ENCODE peak calls at places on chromosomes 5 and 9, in nine cellular contexts. One of them, this sample, is unnamed.
A peak's percentile ranks its signal among the peaks of the same experiment; 100 is the strongest.

GRCh38 chr5:139658928-139659667 is 10.9 kb downstream of the CXXC5 start:
- DNase-seq in kidney: peak; percentile 91
- DNase-seq in AG04450: no peak
- DNase-seq in fibroblast of lung: peak; percentile 60
- DNase-seq in body of pancreas: peak; percentile 57
- DNase-seq in left ventricle myocardium inferior: peak; percentile 59
- DNase-seq in GM23338: peak; percentile 57
- DNase-seq in Calu3: no peak
- DNase-seq in hepatocyte: peak; percentile 76
- DNase-seq in this sample: no peak

GRCh38 chr9:137433916-137434431 is 7.2 kb downstream of the ENTPD8 start:
- DNase-seq in AG04450: no peak
- DNase-seq in GM23338: no peak
- DNase-seq in hepatocyte: no peak
- DNase-seq in fibroblast of lung: no peak
- DNase-seq in kidney: no peak
- DNase-seq in left ventricle myocardium inferior: peak; percentile 11
- DNase-seq in Calu3: no peak
- DNase-seq in body of pancreas: no peak
- DNase-seq in this sample: no peak

GRCh38 chr5:113140837-113141661 is 164.5 kb downstream of the DCP2 start:
- DNase-seq in left ventricle myocardium inferior: no peak
- DNase-seq in hepatocyte: peak; percentile 38
- DNase-seq in fibroblast of lung: peak; percentile 84
- DNase-seq in GM23338: no peak
- DNase-seq in body of pancreas: peak; percentile 10
- DNase-seq in kidney: no peak
- DNase-seq in Calu3: no peak
- DNase-seq in AG04450: peak; percentile 69
- DNase-seq in this sample: no peak

GRCh38 chr5:174910245-174910737 is 185.9 kb downstream of the MSX2 start:
- DNase-seq in Calu3: peak; percentile 87
- DNase-seq in kidney: peak; percentile 74
- DNase-seq in body of pancreas: peak; percentile 72
- DNase-seq in GM23338: peak; percentile 84
- DNase-seq in left ventricle myocardium inferior: peak; percentile 61
- DNase-seq in fibroblast of lung: peak; percentile 50
- DNase-seq in hepatocyte: peak; percentile 82
- DNase-seq in AG04450: peak; percentile 11
- DNase-seq in this sample: peak; percentile 7

GRCh38 chr9:70413427-70413797 is 1.0 kb downstream of the KLF9 start:
- DNase-seq in Calu3: no peak
- DNase-seq in AG04450: no peak
- DNase-seq in GM23338: peak; percentile 70
- DNase-seq in body of pancreas: no peak
- DNase-seq in kidney: no peak
- DNase-seq in left ventricle myocardium inferior: peak; percentile 80
- DNase-seq in hepatocyte: peak; percentile 85
- DNase-seq in fibroblast of lung: no peak
- DNase-seq in this sample: no peak

GRCh38 chr5:16140944-16141343 is 38.6 kb downstream of the MARCHF11 start:
- DNase-seq in AG04450: no peak
- DNase-seq in GM23338: no peak
- DNase-seq in body of pancreas: no peak
- DNase-seq in hepatocyte: no peak
- DNase-seq in left ventricle myocardium inferior: no peak
- DNase-seq in Calu3: no peak
- DNase-seq in kidney: no peak
- DNase-seq in fibroblast of lung: no peak
- DNase-seq in this sample: no peak

GRCh38 chr9:114497220-114497619 is 8.1 kb downstream of the WHRN start:
- DNase-seq in AG04450: no peak
- DNase-seq in left ventricle myocardium inferior: no peak
- DNase-seq in fibroblast of lung: no peak
- DNase-seq in body of pancreas: no peak
- DNase-seq in GM23338: no peak
- DNase-seq in kidney: no peak
- DNase-seq in hepatocyte: no peak
- DNase-seq in Calu3: no peak
- DNase-seq in this sample: no peak

GRCh38 chr5:142432961-142433360 is 108.1 kb upstream of the SPRY4 start:
- DNase-seq in Calu3: peak; percentile 11
- DNase-seq in GM23338: no peak
- DNase-seq in AG04450: no peak
- DNase-seq in hepatocyte: no peak
- DNase-seq in kidney: no peak
- DNase-seq in fibroblast of lung: no peak
- DNase-seq in left ventricle myocardium inferior: no peak
- DNase-seq in body of pancreas: peak; percentile 9
- DNase-seq in this sample: no peak

GRCh38 chr9:111195779-111196178 is 134.2 kb downstream of the OR2K2 start:
- DNase-seq in Calu3: no peak
- DNase-seq in left ventricle myocardium inferior: no peak
- DNase-seq in GM23338: no peak
- DNase-seq in hepatocyte: no peak
- DNase-seq in kidney: no peak
- DNase-seq in AG04450: no peak
- DNase-seq in fibroblast of lung: no peak
- DNase-seq in body of pancreas: no peak
- DNase-seq in this sample: no peak

GRCh38 chr9:97046228-97046627 is 7.3 kb upstream of the CTSV start:
- DNase-seq in body of pancreas: peak; percentile 77
- DNase-seq in hepatocyte: peak; percentile 81
- DNase-seq in fibroblast of lung: no peak
- DNase-seq in GM23338: peak; percentile 80
- DNase-seq in kidney: peak; percentile 90
- DNase-seq in left ventricle myocardium inferior: no peak
- DNase-seq in AG04450: no peak
- DNase-seq in Calu3: peak; percentile 80
- DNase-seq in this sample: peak; percentile 19

GRCh38 chr5:1750469-1750868 is 49.2 kb downstream of the MRPL36 start:
- DNase-seq in Calu3: no peak
- DNase-seq in left ventricle myocardium inferior: no peak
- DNase-seq in AG04450: no peak
- DNase-seq in fibroblast of lung: no peak
- DNase-seq in body of pancreas: no peak
- DNase-seq in GM23338: no peak
- DNase-seq in kidney: peak; percentile 53
- DNase-seq in hepatocyte: no peak
- DNase-seq in this sample: no peak

GRCh38 chr9:12748016-12748415 is 26.8 kb upstream of the LURAP1L start:
- DNase-seq in Calu3: no peak
- DNase-seq in body of pancreas: no peak
- DNase-seq in fibroblast of lung: peak; percentile 71
- DNase-seq in left ventricle myocardium inferior: no peak
- DNase-seq in kidney: no peak
- DNase-seq in GM23338: no peak
- DNase-seq in hepatocyte: no peak
- DNase-seq in AG04450: no peak
- DNase-seq in this sample: no peak

GRCh38 chr9:35732185-35733108 is at the start of the genes CREB3 and TLN1:
- DNase-seq in kidney: peak; percentile 100
- DNase-seq in body of pancreas: peak; percentile 97
- DNase-seq in AG04450: peak; percentile 98
- DNase-seq in Calu3: peak; percentile 94
- DNase-seq in GM23338: peak; percentile 98
- DNase-seq in left ventricle myocardium inferior: peak; percentile 98
- DNase-seq in hepatocyte: peak; percentile 98
- DNase-seq in fibroblast of lung: peak; percentile 99
- DNase-seq in this sample: peak; percentile 94
- TF ChIP-seq CTCF in kidney: no peak
- TF ChIP-seq CTCF in body of pancreas: peak; percentile 1
- TF ChIP-seq CTCF in AG04450: no peak
- TF ChIP-seq CTCF in Calu3: no peak
- TF ChIP-seq CTCF in GM23338: peak; percentile 40
- TF ChIP-seq CTCF in left ventricle myocardium inferior: no peak
- TF ChIP-seq CTCF in hepatocyte: no peak
- TF ChIP-seq CTCF in fibroblast of lung: no peak
- TF ChIP-seq CTCF in this sample: peak; percentile 51

GRCh38 chr5:160357861-160358411 is 12.5 kb downstream of the C1QTNF2 start:
- DNase-seq in fibroblast of lung: no peak
- DNase-seq in kidney: no peak
- DNase-seq in GM23338: no peak
- DNase-seq in Calu3: no peak
- DNase-seq in left ventricle myocardium inferior: peak; percentile 34
- DNase-seq in hepatocyte: no peak
- DNase-seq in body of pancreas: no peak
- DNase-seq in AG04450: no peak
- DNase-seq in this sample: no peak

GRCh38 chr5:160363122-160363521 is 7.3 kb downstream of the C1QTNF2 start:
- DNase-seq in kidney: no peak
- DNase-seq in left ventricle myocardium inferior: no peak
- DNase-seq in fibroblast of lung: no peak
- DNase-seq in body of pancreas: no peak
- DNase-seq in Calu3: no peak
- DNase-seq in GM23338: no peak
- DNase-seq in hepatocyte: peak; percentile 43
- DNase-seq in AG04450: no peak
- DNase-seq in this sample: no peak

GRCh38 chr5:160359816-160360215 is 10.6 kb downstream of the C1QTNF2 start:
- DNase-seq in kidney: no peak
- DNase-seq in GM23338: peak; percentile 34
- DNase-seq in left ventricle myocardium inferior: no peak
- DNase-seq in body of pancreas: no peak
- DNase-seq in hepatocyte: peak; percentile 27
- DNase-seq in AG04450: no peak
- DNase-seq in Calu3: no peak
- DNase-seq in fibroblast of lung: no peak
- DNase-seq in this sample: no peak

GRCh38 chr5:160361624-160362023 is 8.8 kb downstream of the C1QTNF2 start:
- DNase-seq in left ventricle myocardium inferior: no peak
- DNase-seq in fibroblast of lung: no peak
- DNase-seq in Calu3: no peak
- DNase-seq in GM23338: no peak
- DNase-seq in body of pancreas: no peak
- DNase-seq in hepatocyte: no peak
- DNase-seq in AG04450: no peak
- DNase-seq in kidney: no peak
- DNase-seq in this sample: no peak

DNA sequence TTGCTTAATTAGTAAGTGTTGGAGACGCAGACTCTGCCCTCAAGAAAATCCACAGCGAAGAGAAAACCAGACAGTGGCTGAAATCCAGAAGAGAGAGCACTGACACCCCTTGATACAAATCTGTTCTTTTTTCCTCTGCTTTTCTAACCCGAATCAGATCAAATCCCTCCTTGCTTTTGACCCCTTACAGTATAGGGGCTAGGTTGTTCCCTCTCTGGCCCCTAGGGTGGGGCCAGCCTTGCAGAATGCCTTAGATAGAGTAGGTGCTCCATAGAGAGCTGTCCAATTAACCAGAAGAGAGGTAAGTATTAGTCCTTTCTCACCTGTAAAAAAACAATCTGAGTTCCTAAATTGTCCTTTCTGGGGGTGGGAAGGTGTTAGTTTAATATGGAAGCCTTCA is 10.1 kb downstream of the C1QTNF2 start:
- DNase-seq in AG04450: no peak
- DNase-seq in hepatocyte: no peak
- DNase-seq in GM23338: peak; percentile 52
- DNase-seq in body of pancreas: no peak
- DNase-seq in Calu3: no peak
- DNase-seq in kidney: no peak
- DNase-seq in left ventricle myocardium inferior: no peak
- DNase-seq in fibroblast of lung: no peak
- DNase-seq in this sample: no peak
- TF ChIP-seq CTCF in AG04450: no peak
- TF ChIP-seq CTCF in hepatocyte: no peak
- TF ChIP-seq CTCF in GM23338: no peak
- TF ChIP-seq CTCF in body of pancreas: no peak
- TF ChIP-seq CTCF in Calu3: no peak
- TF ChIP-seq CTCF in kidney: no peak
- TF ChIP-seq CTCF in left ventricle myocardium inferior: no peak
- TF ChIP-seq CTCF in fibroblast of lung: no peak
- TF ChIP-seq CTCF in this sample: no peak

GRCh38 chr9:91328186-91328585 is 33.5 kb downstream of the AUH start:
- DNase-seq in fibroblast of lung: no peak
- DNase-seq in hepatocyte: no peak
- DNase-seq in kidney: no peak
- DNase-seq in GM23338: no peak
- DNase-seq in Calu3: no peak
- DNase-seq in body of pancreas: no peak
- DNase-seq in AG04450: no peak
- DNase-seq in left ventricle myocardium inferior: no peak
- DNase-seq in this sample: no peak

GRCh38 chr9:91331849-91332248 is 29.9 kb downstream of the AUH start:
- DNase-seq in GM23338: no peak
- DNase-seq in fibroblast of lung: no peak
- DNase-seq in hepatocyte: no peak
- DNase-seq in Calu3: no peak
- DNase-seq in AG04450: no peak
- DNase-seq in kidney: no peak
- DNase-seq in body of pancreas: no peak
- DNase-seq in left ventricle myocardium inferior: no peak
- DNase-seq in this sample: no peak

GRCh38 chr9:91334053-91334452 is 27.7 kb downstream of the AUH start:
- DNase-seq in body of pancreas: no peak
- DNase-seq in left ventricle myocardium inferior: no peak
- DNase-seq in AG04450: no peak
- DNase-seq in Calu3: no peak
- DNase-seq in kidney: no peak
- DNase-seq in fibroblast of lung: no peak
- DNase-seq in hepatocyte: no peak
- DNase-seq in GM23338: no peak
- DNase-seq in this sample: no peak

DNA sequence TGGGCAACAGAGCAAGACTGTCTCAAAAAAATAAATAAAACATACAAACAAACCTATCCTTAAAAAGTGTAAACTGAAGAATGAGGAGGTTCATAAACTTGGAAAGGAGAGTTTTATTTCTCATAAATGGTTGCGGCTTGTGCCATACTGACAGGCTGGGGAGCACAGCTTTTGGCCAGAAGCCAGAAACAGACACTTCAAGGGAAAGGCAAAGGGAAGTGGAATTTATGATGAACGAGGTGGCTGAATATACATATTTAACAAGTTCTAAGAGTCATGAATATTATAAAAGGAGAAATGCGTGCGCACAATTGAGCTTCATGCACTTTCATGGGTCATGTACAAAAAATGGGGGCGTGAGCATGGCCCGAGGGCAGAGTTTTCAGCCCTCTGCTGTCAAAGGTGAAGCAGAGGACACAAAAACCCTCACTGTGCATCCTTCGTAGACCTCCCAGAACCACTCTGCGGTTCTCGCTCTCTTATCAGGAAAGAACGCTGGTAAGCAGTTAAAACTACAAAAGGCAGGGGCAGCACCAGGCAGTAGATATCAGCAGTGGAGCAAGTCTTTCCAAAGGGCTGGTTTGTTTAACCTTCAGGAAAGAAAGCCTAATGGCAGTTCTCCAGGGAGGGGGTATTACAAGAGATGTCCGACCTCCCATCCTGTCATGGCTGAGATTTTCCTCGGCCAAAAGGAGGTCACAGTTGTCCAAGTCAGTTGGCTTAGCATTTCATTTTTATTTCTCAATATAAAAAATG is 29.1 kb downstream of the AUH start:
- DNase-seq in body of pancreas: no peak
- DNase-seq in fibroblast of lung: peak; percentile 33
- DNase-seq in left ventricle myocardium inferior: no peak
- DNase-seq in Calu3: no peak
- DNase-seq in GM23338: no peak
- DNase-seq in kidney: no peak
- DNase-seq in AG04450: no peak
- DNase-seq in hepatocyte: no peak
- DNase-seq in this sample: no peak
- TF ChIP-seq CTCF in body of pancreas: no peak
- TF ChIP-seq CTCF in fibroblast of lung: no peak
- TF ChIP-seq CTCF in left ventricle myocardium inferior: no peak
- TF ChIP-seq CTCF in Calu3: no peak
- TF ChIP-seq CTCF in GM23338: no peak
- TF ChIP-seq CTCF in kidney: no peak
- TF ChIP-seq CTCF in AG04450: no peak
- TF ChIP-seq CTCF in hepatocyte: no peak
- TF ChIP-seq CTCF in this sample: no peak

GRCh38 chr5:36692791-36693763 is 86.7 kb downstream of the SLC1A3 start:
- DNase-seq in body of pancreas: peak; percentile 80
- DNase-seq in hepatocyte: peak; percentile 90
- DNase-seq in fibroblast of lung: peak; percentile 74
- DNase-seq in left ventricle myocardium inferior: peak; percentile 82
- DNase-seq in AG04450: peak; percentile 43
- DNase-seq in GM23338: peak; percentile 96
- DNase-seq in Calu3: peak; percentile 76
- DNase-seq in kidney: peak; percentile 88
- DNase-seq in this sample: peak; percentile 15
- TF ChIP-seq CTCF in body of pancreas: peak; percentile 73
- TF ChIP-seq CTCF in hepatocyte: peak; percentile 85
- TF ChIP-seq CTCF in fibroblast of lung: peak; percentile 49
- TF ChIP-seq CTCF in left ventricle myocardium inferior: peak; percentile 79
- TF ChIP-seq CTCF in AG04450: peak; percentile 79
- TF ChIP-seq CTCF in GM23338: peak; percentile 94
- TF ChIP-seq CTCF in Calu3: peak; percentile 71
- TF ChIP-seq CTCF in kidney: peak; percentile 61
- TF ChIP-seq CTCF in this sample: peak; percentile 88

This sample was measured in LNCaP clone FGC.